ENCODE peak calls at places on chromosomes 2 and 18, in ten cellular contexts. J is stromal cell of bone marrow; I is A549; P is CD4-positive, CD25-positive, alpha-beta regulatory T cell; Y is T-helper 2 cell; S is mammary epithelial cell; V is Caki2; U is NCI-H460; O is EL; A is cardiac muscle cell. H is an unnamed sample.

GRCh38 chr2:27798948-27799645 is 27.6 kb downstream of the MRPL33 start:
- DNase-seq in J (peak), I (peak), P (no peak), Y (no peak), S (peak), V (peak), U (peak), O (peak), A (peak), H (no peak)

GRCh38 chr2:157476915-157477709 is 33.2 kb upstream of the CYTIP start:
- DNase-seq in J (peak), I (no peak), P (peak), Y (no peak), S (peak), V (peak), U (no peak), O (peak), A (no peak), H (no peak)

GRCh38 chr18:47748093-47748796 is 182.2 kb downstream of the SMAD2 start:
- DNase-seq in J (no peak), I (no peak), P (no peak), Y (no peak), S (no peak), V (no peak), U (no peak), O (no peak), A (no peak), H (no peak)

GRCh38 chr2:201260302-201260800 is at the start of gene CASP8:
- DNase-seq in J (no peak), I (peak), P (peak), Y (no peak), S (peak), V (peak), U (peak), O (peak), A (no peak), H (peak)

GRCh38 chr18:3297025-3297984 is 35.4 kb downstream of the MYL12B start:
- DNase-seq in J (peak), I (peak), P (peak), Y (peak), S (peak), V (peak), U (peak), O (peak), A (peak), H (peak)

GRCh38 chr2:162403884-162404283 is 60.0 kb downstream of the GCA start:
- DNase-seq in J (peak), I (no peak), P (no peak), Y (no peak), S (peak), V (no peak), U (no peak), O (peak), A (no peak), H (no peak)

GRCh38 chr18:24157855-24158254 is 19.0 kb downstream of the CABYR start:
- DNase-seq in J (no peak), I (no peak), P (no peak), Y (no peak), S (no peak), V (no peak), U (no peak), O (no peak), A (no peak), H (no peak)

GRCh38 chr2:163673522-163673921 is 62.3 kb downstream of the FIGN start:
- DNase-seq in J (no peak), I (no peak), P (no peak), Y (no peak), S (no peak), V (no peak), U (no peak), O (no peak), A (no peak), H (no peak)

GRCh38 chr2:32745191-32745590 is 117.3 kb downstream of the TTC27 start:
- DNase-seq in J (peak), I (peak), P (no peak), Y (no peak), S (peak), V (no peak), U (no peak), O (peak), A (no peak), H (no peak)

GRCh38 chr18:9906407-9906955 is 7.3 kb upstream of the VAPA start:
- DNase-seq in J (no peak), I (no peak), P (no peak), Y (no peak), S (no peak), V (no peak), U (no peak), O (no peak), A (no peak), H (no peak)

GRCh38 chr2:8285081-8285480 is 396.8 kb upstream of the ID2 start:
- DNase-seq in J (no peak), I (no peak), P (no peak), Y (no peak), S (no peak), V (no peak), U (peak), O (peak), A (no peak), H (no peak)

GRCh38 chr2:98823196-98824166 is 92.5 kb upstream of the MGAT4A start:
- DNase-seq in J (no peak), I (no peak), P (no peak), Y (no peak), S (peak), V (no peak), U (no peak), O (no peak), A (no peak), H (no peak)

GRCh38 chr2:132374961-132375360 is 41.6 kb upstream of the GPR39 start:
- DNase-seq in J (peak), I (no peak), P (no peak), Y (no peak), S (no peak), V (no peak), U (no peak), O (peak), A (no peak), H (no peak)

GRCh38 chr2:218701806-218702205 is 8.8 kb upstream of the TTLL4 start:
- DNase-seq in J (no peak), I (no peak), P (no peak), Y (no peak), S (peak), V (no peak), U (no peak), O (no peak), A (no peak), H (no peak)